ENCODE peak calls at places on chromosomes 11 and 22, in ten cellular contexts. L is caudate nucleus, F is mesendoderm, I is NCI-H187 treated with DMSO at 0.1 percent for 48 hours, V is hepatocyte, C is K562, S is activated T-cell treated with anti-CD3 and anti-CD28 coated beads for 48 hours, K is NCI-H2081, E is COR-L47, J is heart left ventricle. T is an unnamed sample.

GRCh38 chr22:23075525-23076216 is 5.4 kb downstream of the GNAZ start:
- DNase-seq in L (no peak), E (no peak), K (no peak), F (no peak), I (no peak), C (no peak), S (no peak), J (no peak), V (peak), T (no peak)

GRCh38 chr22:28627791-28628190 is 51.8 kb downstream of the TTC28 start:
- DNase-seq in F (no peak), J (no peak), L (no peak), I (no peak), E (no peak), V (no peak), S (no peak), K (no peak), C (no peak), T (no peak)

GRCh38 chr11:123238297-123238696 is 43.2 kb upstream of the CLMP start:
- DNase-seq in K (no peak), E (no peak), C (no peak), J (no peak), V (peak), L (no peak), S (no peak), F (peak), I (no peak), T (no peak)

GRCh38 chr22:27815826-27816530 is 14.4 kb upstream of the MN1 start:
- DNase-seq in F (no peak), E (no peak), S (no peak), V (no peak), J (no peak), C (no peak), L (no peak), I (no peak), K (no peak), T (no peak)

GRCh38 chr22:40641269-40641668 is 4.8 kb upstream of the MRTFA start:
- DNase-seq in C (peak), I (no peak), S (no peak), E (no peak), J (no peak), K (no peak), V (no peak), L (no peak), F (peak), T (no peak)

GRCh38 chr11:9565822-9566560 is 7.5 kb upstream of the WEE1 start:
- DNase-seq in K (peak), C (peak), S (peak), J (peak), F (peak), E (peak), I (no peak), V (peak), L (no peak), T (no peak)

GRCh38 chr22:19646383-19646782 is 67.9 kb upstream of the SEPTIN5 start:
- DNase-seq in I (no peak), E (no peak), J (no peak), F (no peak), C (no peak), K (no peak), S (no peak), L (no peak), V (no peak), T (no peak)

GRCh38 chr22:41022470-41023298 is 69.7 kb upstream of the EP300 start:
- DNase-seq in K (peak), C (peak), L (peak), E (peak), J (peak), S (peak), V (peak), F (peak), I (no peak), T (peak)

GRCh38 chr22:26553056-26553752 is 36.7 kb downstream of the TPST2 start:
- DNase-seq in E (no peak), I (no peak), V (no peak), S (no peak), J (no peak), F (no peak), K (no peak), L (no peak), C (no peak), T (no peak)

GRCh38 chr22:38170469-38170868 is 11.2 kb downstream of the PLA2G6 start:
- DNase-seq in J (no peak), E (no peak), S (no peak), K (no peak), C (no peak), V (no peak), L (no peak), F (no peak), I (no peak), T (no peak)

GRCh38 chr22:41810022-41810421 is 9.5 kb downstream of the CCDC134 start:
- DNase-seq in I (no peak), V (no peak), E (no peak), K (no peak), C (no peak), S (no peak), J (no peak), L (no peak), F (no peak), T (no peak)